ENCODE peak calls at places on chromosomes 4 and X, in eight cellular contexts. One of them, this sample, is unnamed.
A peak's percentile ranks its signal among the peaks of the same experiment; 100 is the strongest.

GRCh38 chrX:24925430-24925829 is 90.3 kb downstream of the ARX start:
- DNase-seq in CD4-positive, alpha-beta T cell: no peak
- DNase-seq in MM.1S: no peak
- DNase-seq in left lung: no peak
- DNase-seq in upper lobe of left lung: no peak
- DNase-seq in suprapubic skin: no peak
- DNase-seq in AG10803: no peak
- DNase-seq in dorsolateral prefrontal cortex: no peak
- DNase-seq in this sample: no peak

GRCh38 chr4:141654098-141654497 is 17.7 kb downstream of the IL15 start:
- DNase-seq in upper lobe of left lung: peak; percentile 35
- DNase-seq in suprapubic skin: peak; percentile 56
- DNase-seq in MM.1S: no peak
- DNase-seq in AG10803: no peak
- DNase-seq in left lung: no peak
- DNase-seq in dorsolateral prefrontal cortex: no peak
- DNase-seq in CD4-positive, alpha-beta T cell: no peak
- DNase-seq in this sample: no peak

GRCh38 chrX:125203737-125204578 is 115.7 kb upstream of the TEX13C start:
- DNase-seq in CD4-positive, alpha-beta T cell: no peak
- DNase-seq in dorsolateral prefrontal cortex: no peak
- DNase-seq in AG10803: peak; percentile 0
- DNase-seq in MM.1S: peak; percentile 7
- DNase-seq in upper lobe of left lung: no peak
- DNase-seq in suprapubic skin: peak; percentile 64
- DNase-seq in left lung: peak; percentile 82
- DNase-seq in this sample: no peak

GRCh38 chr4:128660361-128660964 is 149.0 kb upstream of the JADE1 start:
- DNase-seq in suprapubic skin: no peak
- DNase-seq in AG10803: peak; percentile 88
- DNase-seq in MM.1S: no peak
- DNase-seq in CD4-positive, alpha-beta T cell: no peak
- DNase-seq in left lung: no peak
- DNase-seq in dorsolateral prefrontal cortex: no peak
- DNase-seq in upper lobe of left lung: no peak
- DNase-seq in this sample: no peak

GRCh38 chrX:12332786-12333347 is 194.6 kb downstream of the FRMPD4 start:
- DNase-seq in MM.1S: no peak
- DNase-seq in CD4-positive, alpha-beta T cell: no peak
- DNase-seq in left lung: no peak
- DNase-seq in AG10803: peak; percentile 25
- DNase-seq in upper lobe of left lung: no peak
- DNase-seq in dorsolateral prefrontal cortex: no peak
- DNase-seq in suprapubic skin: no peak
- DNase-seq in this sample: no peak

GRCh38 chr4:184669251-184669650 is 19.7 kb downstream of the PRIMPOL start:
- DNase-seq in upper lobe of left lung: no peak
- DNase-seq in CD4-positive, alpha-beta T cell: no peak
- DNase-seq in MM.1S: no peak
- DNase-seq in AG10803: no peak
- DNase-seq in dorsolateral prefrontal cortex: no peak
- DNase-seq in left lung: no peak
- DNase-seq in suprapubic skin: no peak
- DNase-seq in this sample: no peak

GRCh38 chr4:126757219-126757618 is 875.5 kb upstream of the INTU start:
- DNase-seq in left lung: no peak
- DNase-seq in CD4-positive, alpha-beta T cell: no peak
- DNase-seq in dorsolateral prefrontal cortex: no peak
- DNase-seq in AG10803: no peak
- DNase-seq in MM.1S: peak; percentile 20
- DNase-seq in upper lobe of left lung: no peak
- DNase-seq in suprapubic skin: no peak
- DNase-seq in this sample: no peak

GRCh38 chr4:23333946-23334878 is 555.6 kb downstream of the PPARGC1A start:
- DNase-seq in upper lobe of left lung: peak; percentile 48
- DNase-seq in suprapubic skin: no peak
- DNase-seq in AG10803: peak; percentile 61
- DNase-seq in dorsolateral prefrontal cortex: no peak
- DNase-seq in MM.1S: peak; percentile 97
- DNase-seq in left lung: no peak
- DNase-seq in CD4-positive, alpha-beta T cell: no peak
- DNase-seq in this sample: peak; percentile 62

GRCh38 chrX:43655151-43655676 is 885 bp upstream of the MAOA start:
- DNase-seq in CD4-positive, alpha-beta T cell: no peak
- DNase-seq in AG10803: peak; percentile 10
- DNase-seq in left lung: no peak
- DNase-seq in upper lobe of left lung: peak; percentile 33
- DNase-seq in suprapubic skin: peak; percentile 72
- DNase-seq in dorsolateral prefrontal cortex: peak; percentile 20
- DNase-seq in MM.1S: peak; percentile 33
- DNase-seq in this sample: no peak

GRCh38 chr4:34170941-34171340 is 2073.4 kb downstream of the ARAP2 start:
- DNase-seq in CD4-positive, alpha-beta T cell: no peak
- DNase-seq in suprapubic skin: no peak
- DNase-seq in upper lobe of left lung: no peak
- DNase-seq in MM.1S: no peak
- DNase-seq in dorsolateral prefrontal cortex: no peak
- DNase-seq in left lung: no peak
- DNase-seq in AG10803: no peak
- DNase-seq in this sample: no peak

GRCh38 chr4:154030747-154031146 is 241.9 kb upstream of the SFRP2 start:
- DNase-seq in AG10803: no peak
- DNase-seq in upper lobe of left lung: no peak
- DNase-seq in suprapubic skin: no peak
- DNase-seq in MM.1S: no peak
- DNase-seq in CD4-positive, alpha-beta T cell: no peak
- DNase-seq in dorsolateral prefrontal cortex: no peak
- DNase-seq in left lung: no peak
- DNase-seq in this sample: no peak

GRCh38 chr4:7419961-7420660 is 14.6 kb downstream of the PSAPL1 start:
- DNase-seq in upper lobe of left lung: peak; percentile 15
- DNase-seq in MM.1S: no peak
- DNase-seq in AG10803: no peak
- DNase-seq in left lung: no peak
- DNase-seq in suprapubic skin: no peak
- DNase-seq in CD4-positive, alpha-beta T cell: no peak
- DNase-seq in dorsolateral prefrontal cortex: no peak
- DNase-seq in this sample: no peak

GRCh38 chr4:38283724-38284123 is 323.5 kb downstream of the PTTG2 start:
- DNase-seq in upper lobe of left lung: no peak
- DNase-seq in AG10803: no peak
- DNase-seq in left lung: no peak
- DNase-seq in MM.1S: no peak
- DNase-seq in dorsolateral prefrontal cortex: no peak
- DNase-seq in CD4-positive, alpha-beta T cell: no peak
- DNase-seq in suprapubic skin: no peak
- DNase-seq in this sample: no peak

GRCh38 chr4:186473933-186474332 is 81.4 kb downstream of the MTNR1A start:
- DNase-seq in AG10803: no peak
- DNase-seq in upper lobe of left lung: no peak
- DNase-seq in MM.1S: no peak
- DNase-seq in suprapubic skin: no peak
- DNase-seq in left lung: no peak
- DNase-seq in dorsolateral prefrontal cortex: no peak
- DNase-seq in CD4-positive, alpha-beta T cell: no peak
- DNase-seq in this sample: no peak

GRCh38 chr4:126106658-126107057 is 791.9 kb downstream of the FAT4 start:
- DNase-seq in AG10803: peak; percentile 3
- DNase-seq in suprapubic skin: no peak
- DNase-seq in left lung: no peak
- DNase-seq in CD4-positive, alpha-beta T cell: no peak
- DNase-seq in upper lobe of left lung: no peak
- DNase-seq in dorsolateral prefrontal cortex: no peak
- DNase-seq in MM.1S: no peak
- DNase-seq in this sample: no peak

GRCh38 chrX:2401590-2402360 is 99.0 kb downstream of the DHRSX start:
- DNase-seq in suprapubic skin: no peak
- DNase-seq in AG10803: peak; percentile 59
- DNase-seq in upper lobe of left lung: no peak
- DNase-seq in MM.1S: no peak
- DNase-seq in dorsolateral prefrontal cortex: no peak
- DNase-seq in CD4-positive, alpha-beta T cell: no peak
- DNase-seq in left lung: no peak
- DNase-seq in this sample: no peak

GRCh38 chrX:68588653-68589371 is 58.7 kb upstream of the STARD8 start:
- DNase-seq in AG10803: no peak
- DNase-seq in upper lobe of left lung: peak; percentile 21
- DNase-seq in suprapubic skin: no peak
- DNase-seq in MM.1S: no peak
- DNase-seq in dorsolateral prefrontal cortex: no peak
- DNase-seq in left lung: no peak
- DNase-seq in CD4-positive, alpha-beta T cell: no peak
- DNase-seq in this sample: no peak

GRCh38 chr4:188002346-188002745 is 6.8 kb downstream of the ZFP42 start:
- DNase-seq in suprapubic skin: no peak
- DNase-seq in CD4-positive, alpha-beta T cell: no peak
- DNase-seq in dorsolateral prefrontal cortex: no peak
- DNase-seq in AG10803: no peak
- DNase-seq in MM.1S: no peak
- DNase-seq in upper lobe of left lung: no peak
- DNase-seq in left lung: no peak
- DNase-seq in this sample: no peak

GRCh38 chr4:73257995-73258667 is 467 bp downstream of the ANKRD17 start:
- DNase-seq in MM.1S: peak; percentile 56
- DNase-seq in CD4-positive, alpha-beta T cell: no peak
- DNase-seq in suprapubic skin: peak; percentile 71
- DNase-seq in upper lobe of left lung: peak; percentile 26
- DNase-seq in AG10803: peak; percentile 15
- DNase-seq in left lung: no peak
- DNase-seq in dorsolateral prefrontal cortex: no peak
- DNase-seq in this sample: no peak

DNA sequence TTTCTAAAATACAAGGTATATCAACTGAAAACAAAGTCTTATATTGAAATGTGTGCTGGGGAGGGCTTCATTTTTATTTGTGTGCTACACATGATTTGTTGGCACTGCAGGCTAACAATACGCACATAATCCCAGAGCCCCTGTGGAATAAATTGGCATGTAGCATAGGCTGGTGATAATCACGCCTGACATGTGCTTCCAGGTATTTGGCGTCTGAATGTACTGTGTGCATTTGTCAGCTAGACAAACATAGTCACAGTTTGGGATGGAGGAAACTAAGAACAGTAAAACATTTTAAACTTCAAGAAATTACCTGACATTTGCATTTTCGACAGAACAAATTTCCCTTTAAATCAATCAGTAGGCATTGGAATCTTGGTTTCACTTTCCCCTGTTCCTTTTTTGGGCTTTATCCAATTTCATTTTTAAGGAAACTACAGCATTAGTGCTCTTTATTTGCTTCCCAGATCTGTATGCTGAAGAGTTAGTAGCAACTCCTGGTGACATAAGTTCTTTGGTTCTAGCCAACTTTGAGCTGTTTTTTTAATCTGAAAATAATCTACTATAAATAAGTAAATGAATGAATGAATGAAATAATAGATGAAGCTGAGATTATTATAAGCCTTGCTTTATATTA is 472.3 kb downstream of the PDHA2 start:
- DNase-seq in suprapubic skin: no peak
- DNase-seq in dorsolateral prefrontal cortex: no peak
- DNase-seq in MM.1S: no peak
- DNase-seq in upper lobe of left lung: no peak
- DNase-seq in CD4-positive, alpha-beta T cell: no peak
- DNase-seq in AG10803: no peak
- DNase-seq in left lung: no peak
- DNase-seq in this sample: no peak
- TF ChIP-seq CTCF in suprapubic skin: no peak
- TF ChIP-seq CTCF in dorsolateral prefrontal cortex: no peak
- TF ChIP-seq CTCF in MM.1S: no peak
- TF ChIP-seq CTCF in upper lobe of left lung: no peak
- TF ChIP-seq CTCF in CD4-positive, alpha-beta T cell: no peak
- TF ChIP-seq CTCF in AG10803: no peak
- TF ChIP-seq CTCF in left lung: no peak
- TF ChIP-seq CTCF in this sample: no peak

GRCh38 chrX:53093748-53094583 is at the start of gene KANTR:
- DNase-seq in upper lobe of left lung: peak; percentile 88
- DNase-seq in CD4-positive, alpha-beta T cell: peak; percentile 72
- DNase-seq in dorsolateral prefrontal cortex: peak; percentile 55
- DNase-seq in left lung: peak; percentile 88
- DNase-seq in MM.1S: peak; percentile 91
- DNase-seq in suprapubic skin: peak; percentile 92
- DNase-seq in AG10803: peak; percentile 93
- DNase-seq in this sample: peak; percentile 79
- TF ChIP-seq CTCF in upper lobe of left lung: no peak
- TF ChIP-seq CTCF in CD4-positive, alpha-beta T cell: no peak
- TF ChIP-seq CTCF in dorsolateral prefrontal cortex: no peak
- TF ChIP-seq CTCF in left lung: no peak
- TF ChIP-seq CTCF in MM.1S: no peak
- TF ChIP-seq CTCF in suprapubic skin: no peak
- TF ChIP-seq CTCF in AG10803: no peak
- TF ChIP-seq CTCF in this sample: no peak

GRCh38 chr4:55004831-55005230 is 120.6 kb downstream of the KDR start:
- DNase-seq in AG10803: peak; percentile 2
- DNase-seq in upper lobe of left lung: no peak
- DNase-seq in left lung: no peak
- DNase-seq in suprapubic skin: no peak
- DNase-seq in MM.1S: no peak
- DNase-seq in dorsolateral prefrontal cortex: no peak
- DNase-seq in CD4-positive, alpha-beta T cell: no peak
- DNase-seq in this sample: no peak

GRCh38 chr4:55002431-55002830 is 123.0 kb downstream of the KDR start:
- DNase-seq in left lung: no peak
- DNase-seq in CD4-positive, alpha-beta T cell: no peak
- DNase-seq in upper lobe of left lung: no peak
- DNase-seq in suprapubic skin: no peak
- DNase-seq in dorsolateral prefrontal cortex: no peak
- DNase-seq in MM.1S: no peak
- DNase-seq in AG10803: no peak
- DNase-seq in this sample: no peak

GRCh38 chr4:55001538-55001937 is 123.9 kb downstream of the KDR start:
- DNase-seq in suprapubic skin: no peak
- DNase-seq in AG10803: no peak
- DNase-seq in CD4-positive, alpha-beta T cell: no peak
- DNase-seq in upper lobe of left lung: no peak
- DNase-seq in left lung: no peak
- DNase-seq in dorsolateral prefrontal cortex: no peak
- DNase-seq in MM.1S: peak; percentile 31
- DNase-seq in this sample: no peak

DNA sequence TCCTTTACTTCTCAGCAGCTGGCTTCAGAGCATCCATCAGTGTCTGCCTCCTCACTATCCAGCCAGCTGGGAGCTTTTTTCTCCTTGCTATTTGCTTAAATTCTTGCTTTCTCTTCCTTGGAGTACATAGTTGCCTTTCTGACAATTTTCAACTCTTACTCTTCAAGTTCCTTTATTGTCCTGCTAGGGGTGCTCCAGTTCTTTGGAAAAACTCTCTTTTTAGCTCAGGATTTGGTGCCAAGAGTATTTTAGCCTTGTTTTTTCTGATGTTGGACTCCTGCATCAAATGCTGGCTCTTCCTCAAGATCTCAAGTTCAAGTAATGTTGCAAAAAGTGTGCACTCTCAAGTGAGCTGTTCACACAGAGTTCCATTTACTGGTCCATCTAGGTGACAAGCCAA is 126.4 kb downstream of the KDR start:
- DNase-seq in CD4-positive, alpha-beta T cell: no peak
- DNase-seq in AG10803: peak; percentile 35
- DNase-seq in suprapubic skin: no peak
- DNase-seq in upper lobe of left lung: no peak
- DNase-seq in left lung: no peak
- DNase-seq in MM.1S: no peak
- DNase-seq in dorsolateral prefrontal cortex: no peak
- DNase-seq in this sample: no peak
- TF ChIP-seq CTCF in CD4-positive, alpha-beta T cell: no peak
- TF ChIP-seq CTCF in AG10803: peak; percentile 59
- TF ChIP-seq CTCF in suprapubic skin: peak; percentile 23
- TF ChIP-seq CTCF in upper lobe of left lung: no peak
- TF ChIP-seq CTCF in left lung: peak; percentile 48
- TF ChIP-seq CTCF in MM.1S: no peak
- TF ChIP-seq CTCF in dorsolateral prefrontal cortex: peak; percentile 42
- TF ChIP-seq CTCF in this sample: no peak

GRCh38 chrX:13851996-13852695 is 35.3 kb upstream of the GPM6B start:
- DNase-seq in CD4-positive, alpha-beta T cell: no peak
- DNase-seq in AG10803: no peak
- DNase-seq in upper lobe of left lung: no peak
- DNase-seq in dorsolateral prefrontal cortex: no peak
- DNase-seq in suprapubic skin: no peak
- DNase-seq in left lung: no peak
- DNase-seq in MM.1S: peak; percentile 20
- DNase-seq in this sample: no peak
- TF ChIP-seq CTCF in CD4-positive, alpha-beta T cell: no peak
- TF ChIP-seq CTCF in AG10803: no peak
- TF ChIP-seq CTCF in upper lobe of left lung: no peak
- TF ChIP-seq CTCF in dorsolateral prefrontal cortex: no peak
- TF ChIP-seq CTCF in suprapubic skin: no peak
- TF ChIP-seq CTCF in left lung: no peak
- TF ChIP-seq CTCF in MM.1S: peak; percentile 32
- TF ChIP-seq CTCF in this sample: no peak

This sample was measured in CD14-positive monocyte.